ENCODE peak calls at places on chromosomes 16 and 17, in six cellular contexts. M is PC-3; B is transverse colon; X is stimulated activated CD4-positive, alpha-beta T cell treated with anti-CD3 and anti-CD28 coated beads, Interleukin-15, amount 100 ng/mL, for 1 hour; U is GM04503; H is mucosa of gallbladder. Q is an unnamed sample.

GRCh38 chr17:44628234-44629188 is 27.8 kb upstream of the MEIOC start:
- DNase-seq in M (no peak), B (no peak), X (no peak), U (no peak), H (peak), Q (no peak)

GRCh38 chr17:50062323-50063243 is 6.7 kb downstream of the ITGA3 start:
- DNase-seq in M (peak), B (peak), X (no peak), U (no peak), H (peak), Q (no peak)

GRCh38 chr16:66427036-66427446 is at the start of gene BEAN1:
- DNase-seq in M (peak), B (no peak), X (no peak), U (no peak), H (no peak), Q (no peak)

GRCh38 chr16:81214745-81215166 is 23.7 kb upstream of the BCO1 start:
- DNase-seq in M (peak), B (peak), X (no peak), U (no peak), H (no peak), Q (no peak)

GRCh38 chr17:82325286-82326180 is 8.0 kb downstream of the SECTM1 start:
- DNase-seq in M (no peak), B (no peak), X (no peak), U (no peak), H (no peak), Q (no peak)

GRCh38 chr16:84992700-84993075 is 18.6 kb downstream of the ZDHHC7 start:
- DNase-seq in M (no peak), B (no peak), X (no peak), U (peak), H (no peak), Q (no peak)

GRCh38 chr17:65850486-65850885 is 289.0 kb upstream of the AXIN2 start:
- DNase-seq in M (peak), B (no peak), X (no peak), U (peak), H (no peak), Q (peak)

GRCh38 chr16:66580605-66581209 is 1.4 kb downstream of the CMTM2 start:
- DNase-seq in M (peak), B (no peak), X (no peak), U (no peak), H (no peak), Q (peak)

GRCh38 chr17:78263063-78263735 is 31.8 kb downstream of the TMEM235 start:
- DNase-seq in M (no peak), B (peak), X (no peak), U (no peak), H (peak), Q (no peak)

GRCh38 chr17:68428498-68429172 is 28.7 kb downstream of the WIPI1 start:
- DNase-seq in M (no peak), B (no peak), X (no peak), U (no peak), H (no peak), Q (no peak)

GRCh38 chr16:1313721-1314120 is 4.3 kb downstream of the UBE2I start:
- DNase-seq in M (no peak), B (no peak), X (no peak), U (no peak), H (no peak), Q (no peak)

GRCh38 chr17:12983986-12984932 is 33.6 kb downstream of the ELAC2 start:
- DNase-seq in M (peak), B (peak), X (no peak), U (peak), H (no peak), Q (peak)

GRCh38 chr16:66927918-66928649 is 2.7 kb upstream of the RRAD start:
- DNase-seq in M (no peak), B (no peak), X (no peak), U (no peak), H (no peak), Q (no peak)

GRCh38 chr17:71959129-71959528 is 161.7 kb upstream of the SOX9 start:
- DNase-seq in M (peak), B (no peak), X (no peak), U (no peak), H (no peak), Q (no peak)

GRCh38 chr17:53406907-53407306 is 415.8 kb upstream of the KIF2B start:
- DNase-seq in M (no peak), B (no peak), X (no peak), U (no peak), H (no peak), Q (no peak)

GRCh38 chr16:2719328-2720062 is 529 bp downstream of the PRSS27 start:
- DNase-seq in M (peak), B (peak), X (no peak), U (no peak), H (peak), Q (no peak)

GRCh38 chr16:68436581-68436980 is 11.7 kb downstream of the SMPD3 start:
- DNase-seq in M (peak), B (no peak), X (no peak), U (no peak), H (no peak), Q (no peak)

GRCh38 chr17:81241648-81242420 is 2.7 kb downstream of the NDUFAF8 start:
- DNase-seq in M (peak), B (peak), X (peak), U (no peak), H (peak), Q (no peak)

GRCh38 chr17:76138234-76138895 is 2.7 kb downstream of the FOXJ1 start:
- DNase-seq in M (no peak), B (no peak), X (no peak), U (no peak), H (no peak), Q (no peak)

GRCh38 chr17:7497228-7497627 is 13.1 kb downstream of the POLR2A start:
- DNase-seq in M (no peak), B (no peak), X (no peak), U (no peak), H (no peak), Q (no peak)

GRCh38 chr17:79836952-79837887 is 2.0 kb downstream of the CBX4 start:
- DNase-seq in M (peak), B (peak), X (no peak), U (no peak), H (peak), Q (no peak)

GRCh38 chr16:22425036-22425801 is 50.8 kb upstream of the CDR2 start:
- DNase-seq in M (no peak), B (no peak), X (no peak), U (peak), H (no peak), Q (peak)

Q was measured in GM04504.